ENCODE peak calls at places on chromosome 1, in five cellular contexts. M is mammary epithelial cell; K is effector memory CD4-positive, alpha-beta T cell; Q is naive thymus-derived CD4-positive, alpha-beta T cell; R is psoas muscle. N is an unnamed sample.

GRCh38 chr1:157154940-157155514 is 16.8 kb upstream of the ETV3 start:
- DNase-seq in K (no peak), M (peak; percentile 52), Q (no peak), R (peak; percentile 62), N (peak; percentile 72)

GRCh38 chr1:196361112-196361714 is 247.0 kb downstream of the KCNT2 start:
- DNase-seq in Q (no peak), K (no peak), R (no peak), M (peak; percentile 66), N (no peak)

GRCh38 chr1:226104671-226105121 is 42.2 kb downstream of the H3-3A start:
- DNase-seq in Q (no peak), R (no peak), M (no peak), K (no peak), N (no peak)

GRCh38 chr1:167043752-167044488 is 46.3 kb downstream of the GPA33 start:
- DNase-seq in Q (peak; percentile 68), K (peak; percentile 44), R (peak; percentile 64), M (peak; percentile 61), N (peak; percentile 91)

GRCh38 chr1:101136739-101137138 is 100.1 kb upstream of the S1PR1 start:
- DNase-seq in M (no peak), Q (peak; percentile 37), R (no peak), K (no peak), N (no peak)

GRCh38 chr1:229035054-229035747 is 235.7 kb upstream of the RAB4A start:
- DNase-seq in Q (no peak), R (no peak), K (no peak), M (no peak), N (no peak)

GRCh38 chr1:26263212-26263611 is 16.7 kb upstream of the SH3BGRL3 start:
- DNase-seq in K (no peak), Q (no peak), M (no peak), R (no peak), N (no peak)

GRCh38 chr1:51302746-51303145 is 27.6 kb downstream of the TTC39A start:
- DNase-seq in Q (no peak), R (no peak), M (no peak), K (no peak), N (no peak)

GRCh38 chr1:28506907-28507246 is 1.0 kb downstream of the RCC1 start:
- DNase-seq in R (no peak), M (no peak), Q (no peak), K (no peak), N (no peak)

GRCh38 chr1:236502972-236503639 is 20.7 kb upstream of the LGALS8 start:
- DNase-seq in Q (no peak), M (peak; percentile 52), K (no peak), R (peak; percentile 64), N (peak; percentile 75)

GRCh38 chr1:186984959-186985358 is 156.2 kb downstream of the PLA2G4A start:
- DNase-seq in K (no peak), R (no peak), M (no peak), Q (no peak), N (no peak)

GRCh38 chr1:53349968-53350852 is 22.3 kb upstream of the LRP8 start:
- DNase-seq in Q (no peak), K (no peak), R (no peak), M (no peak), N (peak; percentile 45)

GRCh38 chr1:109761227-109762038 is 2.3 kb downstream of the EPS8L3 start:
- DNase-seq in K (no peak), M (no peak), Q (no peak), R (peak; percentile 35), N (peak; percentile 55)

GRCh38 chr1:192751260-192751659 is 57.6 kb upstream of the RGS2 start:
- DNase-seq in Q (no peak), K (no peak), M (no peak), R (no peak), N (no peak)

GRCh38 chr1:175597969-175598765 is 145.2 kb downstream of the TNR start:
- DNase-seq in M (peak; percentile 28), Q (no peak), K (no peak), R (no peak), N (no peak)

GRCh38 chr1:219476116-219476515 is 136.8 kb downstream of the ZC3H11B start:
- DNase-seq in Q (no peak), M (no peak), R (no peak), K (no peak), N (no peak)

GRCh38 chr1:41355761-41356160 is 5.5 kb upstream of the FOXO6 start:
- DNase-seq in K (no peak), Q (no peak), M (no peak), R (no peak), N (peak; percentile 11)

DNA sequence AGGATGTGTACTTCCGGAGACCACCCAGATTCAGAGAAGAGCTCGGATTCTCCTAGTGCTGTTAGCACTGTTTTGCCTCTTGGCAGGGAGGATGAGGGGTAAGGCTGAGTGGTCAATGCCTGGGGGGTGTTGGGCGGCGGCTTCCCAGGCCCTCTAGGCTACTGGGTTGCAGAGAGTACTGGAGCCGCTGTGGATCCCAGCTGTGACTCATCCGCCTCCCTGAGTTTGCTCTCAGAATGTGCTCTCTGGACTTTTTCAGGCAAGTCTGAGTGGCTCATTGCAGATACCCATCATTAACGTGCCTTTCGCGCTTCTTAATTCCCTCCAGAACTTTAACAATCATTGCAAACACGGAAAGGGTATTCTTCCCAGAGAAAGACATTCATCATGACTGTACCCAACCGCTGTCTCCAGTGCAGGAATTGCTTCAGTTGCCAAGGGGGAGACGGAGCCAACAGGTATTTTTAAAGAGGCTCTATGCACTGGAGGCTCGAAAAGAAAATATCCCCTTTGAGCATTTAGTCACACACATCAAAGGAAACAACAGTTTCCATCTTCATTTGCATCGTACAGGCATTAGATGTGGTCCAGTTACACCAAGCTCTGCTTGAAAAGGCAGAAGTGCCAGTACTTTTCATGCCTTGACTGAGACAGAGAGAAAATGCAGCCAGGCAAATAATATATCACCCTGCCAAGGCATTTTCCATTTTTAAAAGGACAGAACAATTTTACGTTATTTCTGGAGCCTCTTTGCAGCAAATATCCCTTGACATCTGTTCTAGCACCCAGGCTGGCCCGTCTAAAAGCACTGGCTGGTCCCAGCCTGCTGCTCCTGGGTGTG is 14.3 kb upstream of the CAMTA1 start:
- DNase-seq in R (no peak), Q (no peak), K (no peak), M (peak; percentile 75), N (no peak)
- H3K27ac ChIP-seq in R (no peak overlapping the region), Q (no peak overlapping the region), K (no peak overlapping the region), M (no peak overlapping the region), N (no peak overlapping the region)

DNA sequence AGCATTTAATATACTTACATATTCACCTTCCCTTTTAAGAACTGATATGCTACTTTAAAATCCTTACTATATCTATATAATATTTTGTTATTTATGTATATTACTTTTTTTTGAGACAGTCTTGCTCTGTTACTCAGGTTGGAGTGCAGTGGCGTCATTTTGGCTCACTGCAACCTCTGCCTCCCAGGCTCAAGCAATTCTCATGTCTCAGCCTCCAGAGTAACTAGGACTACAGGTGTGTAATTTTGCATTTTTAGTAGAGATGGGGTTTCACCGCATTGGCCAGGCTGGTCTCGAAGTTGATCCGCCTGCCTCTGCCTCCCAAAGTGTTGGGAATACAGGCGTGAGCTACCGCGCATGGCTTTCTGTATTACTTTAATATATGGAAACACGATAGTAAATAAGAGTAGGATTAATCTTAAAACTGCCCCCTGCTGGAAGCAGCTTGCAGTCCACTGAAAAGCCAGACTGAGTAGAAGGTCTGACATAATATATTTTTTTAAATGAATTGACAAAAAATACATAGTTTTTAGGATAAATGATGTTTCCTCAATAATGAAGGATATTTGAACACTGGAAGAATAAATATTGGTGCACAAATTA is 24.4 kb downstream of the RCAN3 start:
- DNase-seq in R (no peak), M (no peak), K (no peak), Q (peak; percentile 54), N (no peak)
- H3K4me3 ChIP-seq in R (no peak overlapping the region), M (no peak overlapping the region), K (no peak overlapping the region), Q (no peak overlapping the region), N (no peak overlapping the region)

GRCh38 chr1:154192476-154192875 is 576 bp upstream of the TPM3 start:
- DNase-seq in M (no peak), R (no peak), Q (no peak), K (no peak), N (no peak)
- H3K27ac ChIP-seq in M (no peak overlapping the region), R (peak overlapping the region; percentile 89), Q (no peak overlapping the region), K (no peak overlapping the region), N (no peak overlapping the region)

DNA sequence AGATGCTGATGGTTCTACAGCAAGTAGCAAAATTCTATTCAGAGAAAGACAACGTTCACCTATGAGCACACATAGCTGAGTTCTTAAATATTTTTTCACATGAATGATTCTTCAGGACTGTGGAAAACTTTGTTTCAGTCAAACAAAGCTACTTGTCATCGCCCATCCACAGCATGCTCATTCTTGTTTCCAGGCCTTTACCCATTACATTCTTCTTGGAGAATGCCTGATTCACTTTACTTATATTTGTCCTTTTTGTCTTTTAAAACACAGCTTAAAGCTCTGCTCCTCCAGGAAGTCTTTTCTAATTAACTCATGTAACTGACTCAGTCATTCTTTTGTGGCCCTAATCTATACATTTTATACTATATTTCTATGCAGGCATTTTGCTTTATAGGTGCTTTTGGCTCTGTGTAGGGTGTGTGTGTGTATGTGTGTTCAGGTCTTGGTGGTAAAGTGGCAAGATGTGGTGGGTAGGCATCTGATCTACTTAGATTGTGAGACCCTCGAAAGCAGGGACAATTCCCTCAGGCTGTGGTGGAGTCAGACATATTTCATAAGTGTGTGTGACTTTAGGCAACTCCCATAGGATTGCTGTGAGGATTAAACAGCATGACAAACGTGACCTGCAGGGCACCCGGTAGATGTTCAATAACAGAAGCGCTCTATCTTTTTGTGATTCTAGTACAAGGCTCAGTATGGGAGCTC is 11.8 kb upstream of the MARK1 start:
- DNase-seq in M (peak; percentile 90), K (no peak), R (no peak), Q (no peak), N (no peak)
- H3K4me3 ChIP-seq in M (no peak overlapping the region), K (no peak overlapping the region), R (no peak overlapping the region), Q (no peak overlapping the region), N (no peak overlapping the region)

GRCh38 chr1:9588551-9589143 is at the start of gene TMEM201:
- DNase-seq in Q (peak; percentile 92), M (peak; percentile 89), R (peak; percentile 97), K (peak; percentile 90), N (peak; percentile 97)
- H3K27ac ChIP-seq in Q (peak within 1 kb of the TSS; percentile 69), M (peak within 1 kb of the TSS; percentile 61), R (peak within 1 kb of the TSS; percentile 80), K (peak within 1 kb of the TSS; percentile 32), N (peak within 1 kb of the TSS; percentile 60)

GRCh38 chr1:2233468-2233867 is 5.3 kb downstream of the SKI start:
- DNase-seq in M (no peak), K (no peak), Q (no peak), R (no peak), N (no peak)
- H3K4me3 ChIP-seq in M (no peak overlapping the region), K (peak overlapping the region; percentile 96), Q (peak overlapping the region; percentile 83), R (peak overlapping the region; percentile 71), N (peak overlapping the region; percentile 80)

N was measured in upper lobe of right lung.